ENCODE peak calls at places on chromosome 19, in four cellular contexts. One of them, this sample, is unnamed.
A peak's percentile ranks its signal among the peaks of the same experiment; 100 is the strongest.

GRCh38 chr19:18156841-18157464 is 4.0 kb downstream of the PIK3R2 start:
- DNase-seq in progenitor cell of endocrine pancreas: no peak
- DNase-seq in cardiac fibroblast: peak; percentile 95
- DNase-seq in MCF 10A: peak; percentile 97
- DNase-seq in this sample: peak; percentile 65

GRCh38 chr19:19201697-19202630 is 1.2 kb downstream of the NR2C2AP start:
- DNase-seq in MCF 10A: no peak
- DNase-seq in cardiac fibroblast: no peak
- DNase-seq in progenitor cell of endocrine pancreas: no peak
- DNase-seq in this sample: no peak

GRCh38 chr19:56404705-56405056 is 549 bp downstream of the ZNF583 start:
- DNase-seq in cardiac fibroblast: no peak
- DNase-seq in MCF 10A: no peak
- DNase-seq in progenitor cell of endocrine pancreas: no peak
- DNase-seq in this sample: no peak

GRCh38 chr19:17309962-17310461 is 649 bp downstream of the DDA1 start:
- DNase-seq in cardiac fibroblast: no peak
- DNase-seq in progenitor cell of endocrine pancreas: no peak
- DNase-seq in MCF 10A: no peak
- DNase-seq in this sample: no peak

GRCh38 chr19:49140951-49141350 is 14.2 kb downstream of the HRC start:
- DNase-seq in MCF 10A: no peak
- DNase-seq in cardiac fibroblast: no peak
- DNase-seq in progenitor cell of endocrine pancreas: no peak
- DNase-seq in this sample: no peak

GRCh38 chr19:18594096-18594823 is 5.7 kb downstream of the REX1BD start:
- DNase-seq in progenitor cell of endocrine pancreas: peak; percentile 78
- DNase-seq in MCF 10A: peak; percentile 73
- DNase-seq in cardiac fibroblast: peak; percentile 87
- DNase-seq in this sample: peak; percentile 47

GRCh38 chr19:2479556-2480194 is 3.7 kb downstream of the GADD45B start:
- DNase-seq in cardiac fibroblast: peak; percentile 45
- DNase-seq in MCF 10A: no peak
- DNase-seq in progenitor cell of endocrine pancreas: no peak
- DNase-seq in this sample: peak; percentile 15

GRCh38 chr19:32406161-32407003 is 812 bp downstream of the DPY19L3 start:
- DNase-seq in cardiac fibroblast: no peak
- DNase-seq in MCF 10A: peak; percentile 5
- DNase-seq in progenitor cell of endocrine pancreas: no peak
- DNase-seq in this sample: no peak

GRCh38 chr19:36058481-36059179 is 3.9 kb downstream of the WDR62 start:
- DNase-seq in progenitor cell of endocrine pancreas: no peak
- DNase-seq in cardiac fibroblast: no peak
- DNase-seq in MCF 10A: no peak
- DNase-seq in this sample: no peak

GRCh38 chr19:36420961-36421748 is 2.7 kb upstream of the ZFP82 start:
- DNase-seq in progenitor cell of endocrine pancreas: peak; percentile 10
- DNase-seq in MCF 10A: no peak
- DNase-seq in cardiac fibroblast: peak; percentile 37
- DNase-seq in this sample: no peak

GRCh38 chr19:32526895-32527294 is 54.1 kb upstream of the PDCD5 start:
- DNase-seq in MCF 10A: no peak
- DNase-seq in cardiac fibroblast: no peak
- DNase-seq in progenitor cell of endocrine pancreas: no peak
- DNase-seq in this sample: no peak

GRCh38 chr19:43575156-43575950 is at the start of the genes PINLYP and XRCC1:
- DNase-seq in MCF 10A: peak; percentile 99
- DNase-seq in progenitor cell of endocrine pancreas: peak; percentile 90
- DNase-seq in cardiac fibroblast: peak; percentile 99
- DNase-seq in this sample: peak; percentile 98

GRCh38 chr19:14718522-14719113 is 28.8 kb downstream of the ZNF333 start:
- DNase-seq in progenitor cell of endocrine pancreas: no peak
- DNase-seq in cardiac fibroblast: no peak
- DNase-seq in MCF 10A: peak; percentile 7
- DNase-seq in this sample: peak; percentile 0

GRCh38 chr19:49614096-49614857 is 23.3 kb downstream of the PRR12 start:
- DNase-seq in cardiac fibroblast: peak; percentile 72
- DNase-seq in progenitor cell of endocrine pancreas: no peak
- DNase-seq in MCF 10A: peak; percentile 85
- DNase-seq in this sample: peak; percentile 89

GRCh38 chr19:39127812-39128510 is 2.4 kb downstream of the PAK4 start:
- DNase-seq in MCF 10A: peak; percentile 13
- DNase-seq in cardiac fibroblast: no peak
- DNase-seq in progenitor cell of endocrine pancreas: no peak
- DNase-seq in this sample: no peak

GRCh38 chr19:2015611-2015950 is at the start of gene BTBD2:
- DNase-seq in cardiac fibroblast: peak; percentile 92
- DNase-seq in progenitor cell of endocrine pancreas: no peak
- DNase-seq in MCF 10A: peak; percentile 86
- DNase-seq in this sample: no peak

GRCh38 chr19:7149956-7150705 is 80.6 kb downstream of the ZNF557 start:
- DNase-seq in MCF 10A: no peak
- DNase-seq in progenitor cell of endocrine pancreas: no peak
- DNase-seq in cardiac fibroblast: no peak
- DNase-seq in this sample: no peak

GRCh38 chr19:917323-918151 is at the start of gene KISS1R:
- DNase-seq in cardiac fibroblast: peak; percentile 29
- DNase-seq in progenitor cell of endocrine pancreas: peak; percentile 73
- DNase-seq in MCF 10A: no peak
- DNase-seq in this sample: no peak

GRCh38 chr19:4581381-4582111 is 22.1 kb upstream of the SEMA6B start:
- DNase-seq in MCF 10A: peak; percentile 52
- DNase-seq in progenitor cell of endocrine pancreas: no peak
- DNase-seq in cardiac fibroblast: peak; percentile 67
- DNase-seq in this sample: no peak

GRCh38 chr19:4580961-4581380 is 21.5 kb upstream of the SEMA6B start:
- DNase-seq in cardiac fibroblast: no peak
- DNase-seq in progenitor cell of endocrine pancreas: no peak
- DNase-seq in MCF 10A: no peak
- DNase-seq in this sample: no peak

GRCh38 chr19:4579389-4579788 is 19.9 kb upstream of the SEMA6B start:
- DNase-seq in progenitor cell of endocrine pancreas: no peak
- DNase-seq in cardiac fibroblast: no peak
- DNase-seq in MCF 10A: no peak
- DNase-seq in this sample: no peak

GRCh38 chr19:4578552-4579248 is 19.2 kb upstream of the SEMA6B start:
- DNase-seq in cardiac fibroblast: no peak
- DNase-seq in MCF 10A: no peak
- DNase-seq in progenitor cell of endocrine pancreas: no peak
- DNase-seq in this sample: no peak

DNA sequence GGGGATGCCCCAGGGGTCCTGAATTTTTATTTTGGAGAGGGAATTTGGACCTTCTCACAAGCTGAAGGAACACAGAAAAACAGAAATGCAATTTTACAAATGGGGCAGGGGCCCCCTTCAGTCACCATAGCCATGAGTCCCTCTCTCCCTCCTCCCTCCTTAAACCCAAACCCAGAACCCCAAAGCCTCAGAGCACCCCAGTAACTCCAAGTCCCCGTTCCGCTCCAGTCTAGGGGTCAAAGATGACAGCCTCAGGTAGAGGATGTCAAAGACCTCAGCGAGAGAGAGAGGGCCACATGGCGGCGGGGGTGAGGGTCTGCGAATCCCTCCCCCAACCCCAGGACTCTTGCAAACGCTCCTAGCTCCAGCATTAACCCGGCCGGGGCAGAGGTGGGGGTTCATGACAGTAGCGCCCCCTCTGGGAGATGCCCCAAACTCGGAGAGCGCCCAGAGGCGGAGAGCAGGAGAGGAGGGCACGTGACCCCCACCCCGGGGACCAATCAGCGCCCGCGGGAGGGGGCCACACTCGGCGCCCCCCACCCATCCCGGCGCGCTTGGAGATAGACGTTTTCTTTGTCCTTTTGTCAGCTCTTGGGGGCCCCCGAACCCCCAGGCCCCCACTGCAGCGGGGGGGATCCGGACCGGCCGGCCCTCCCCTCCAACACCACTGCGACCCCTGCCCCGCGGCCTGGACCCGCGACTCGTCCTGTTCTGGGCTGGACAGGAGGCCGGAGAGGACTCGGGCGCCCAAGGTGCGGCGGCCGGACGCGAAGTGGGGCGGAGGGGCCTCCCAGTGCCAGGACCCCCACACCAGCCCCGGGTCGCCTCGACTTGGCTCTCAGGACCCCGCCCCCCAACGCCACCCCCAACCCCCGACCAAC is 20.8 kb upstream of the SEMA6B start:
- DNase-seq in MCF 10A: no peak
- DNase-seq in progenitor cell of endocrine pancreas: no peak
- DNase-seq in cardiac fibroblast: no peak
- DNase-seq in this sample: no peak
- TF ChIP-seq CTCF in MCF 10A: peak; percentile 6
- TF ChIP-seq CTCF in progenitor cell of endocrine pancreas: peak; percentile 44
- TF ChIP-seq CTCF in cardiac fibroblast: peak; percentile 14
- TF ChIP-seq CTCF in this sample: peak; percentile 45

GRCh38 chr19:40272261-40272660 is 12.9 kb downstream of the AKT2 start:
- DNase-seq in progenitor cell of endocrine pancreas: no peak
- DNase-seq in MCF 10A: no peak
- DNase-seq in cardiac fibroblast: no peak
- DNase-seq in this sample: no peak
- TF ChIP-seq CTCF in progenitor cell of endocrine pancreas: no peak
- TF ChIP-seq CTCF in MCF 10A: no peak
- TF ChIP-seq CTCF in cardiac fibroblast: no peak
- TF ChIP-seq CTCF in this sample: no peak

GRCh38 chr19:8244442-8244841 is 35.3 kb downstream of the CERS4 start:
- DNase-seq in MCF 10A: no peak
- DNase-seq in progenitor cell of endocrine pancreas: no peak
- DNase-seq in cardiac fibroblast: no peak
- DNase-seq in this sample: no peak
- TF ChIP-seq CTCF in MCF 10A: no peak
- TF ChIP-seq CTCF in progenitor cell of endocrine pancreas: no peak
- TF ChIP-seq CTCF in cardiac fibroblast: no peak
- TF ChIP-seq CTCF in this sample: no peak

DNA sequence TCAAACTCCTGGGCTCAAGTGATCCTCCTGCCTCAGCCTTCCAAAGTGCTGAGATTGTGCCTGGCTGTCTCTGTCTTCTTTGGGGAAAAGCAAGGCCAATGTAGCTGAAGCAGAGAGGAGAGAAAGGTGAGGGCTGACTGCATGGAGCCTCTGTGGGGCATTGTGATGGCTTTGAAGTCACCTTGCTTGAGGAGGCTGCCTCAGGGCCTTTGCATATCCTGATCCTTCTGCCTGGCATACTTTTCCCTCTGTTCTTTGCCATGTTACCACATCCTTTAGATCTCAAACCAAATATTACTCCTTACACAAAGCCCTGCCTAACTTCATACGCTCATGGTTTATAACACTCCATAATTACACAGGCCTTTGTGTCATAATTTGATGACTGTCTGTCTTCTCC is 9.4 kb upstream of the PPP5C start:
- DNase-seq in cardiac fibroblast: no peak
- DNase-seq in progenitor cell of endocrine pancreas: no peak
- DNase-seq in MCF 10A: no peak
- DNase-seq in this sample: no peak
- TF ChIP-seq CTCF in cardiac fibroblast: no peak
- TF ChIP-seq CTCF in progenitor cell of endocrine pancreas: no peak
- TF ChIP-seq CTCF in MCF 10A: no peak
- TF ChIP-seq CTCF in this sample: no peak

GRCh38 chr19:51394045-51394836 is 3.9 kb upstream of the C19orf84 start:
- DNase-seq in cardiac fibroblast: peak; percentile 99
- DNase-seq in progenitor cell of endocrine pancreas: peak; percentile 83
- DNase-seq in MCF 10A: peak; percentile 100
- DNase-seq in this sample: peak; percentile 99
- TF ChIP-seq CTCF in cardiac fibroblast: peak; percentile 2
- TF ChIP-seq CTCF in progenitor cell of endocrine pancreas: no peak
- TF ChIP-seq CTCF in MCF 10A: no peak
- TF ChIP-seq CTCF in this sample: no peak

GRCh38 chr19:53910170-53910518 is 1.1 kb downstream of the CACNG7 start:
- DNase-seq in progenitor cell of endocrine pancreas: no peak
- DNase-seq in MCF 10A: no peak
- DNase-seq in cardiac fibroblast: peak; percentile 31
- DNase-seq in this sample: no peak

GRCh38 chr19:53915000-53915399 is 5.9 kb downstream of the CACNG7 start:
- DNase-seq in cardiac fibroblast: no peak
- DNase-seq in MCF 10A: no peak
- DNase-seq in progenitor cell of endocrine pancreas: no peak
- DNase-seq in this sample: no peak

GRCh38 chr19:53916004-53916403 is 6.9 kb downstream of the CACNG7 start:
- DNase-seq in cardiac fibroblast: no peak
- DNase-seq in MCF 10A: no peak
- DNase-seq in progenitor cell of endocrine pancreas: no peak
- DNase-seq in this sample: no peak

GRCh38 chr19:53909471-53910169 is 542 bp downstream of the CACNG7 start:
- DNase-seq in progenitor cell of endocrine pancreas: no peak
- DNase-seq in cardiac fibroblast: no peak
- DNase-seq in MCF 10A: no peak
- DNase-seq in this sample: no peak

DNA sequence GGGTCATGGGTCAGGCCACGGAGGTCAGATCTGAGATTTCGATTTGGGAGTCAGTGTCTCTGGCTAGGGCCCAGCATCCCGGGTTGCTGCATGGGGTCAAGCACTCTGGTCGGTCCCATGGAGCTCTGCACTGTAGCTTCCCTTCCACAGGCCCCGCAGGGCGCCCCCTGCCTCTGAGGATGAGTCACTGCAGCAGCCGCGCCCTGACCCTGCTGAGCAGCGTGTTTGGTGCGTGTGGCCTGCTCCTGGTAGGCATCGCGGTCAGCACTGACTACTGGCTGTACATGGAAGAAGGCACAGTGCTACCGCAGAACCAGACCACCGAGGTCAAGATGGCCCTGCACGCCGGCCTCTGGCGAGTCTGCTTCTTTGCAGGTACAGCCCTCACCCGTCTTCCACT is 3.6 kb downstream of the CACNG7 start:
- DNase-seq in cardiac fibroblast: no peak
- DNase-seq in progenitor cell of endocrine pancreas: no peak
- DNase-seq in MCF 10A: no peak
- DNase-seq in this sample: no peak
- TF ChIP-seq CTCF in cardiac fibroblast: peak; percentile 32
- TF ChIP-seq CTCF in progenitor cell of endocrine pancreas: peak; percentile 45
- TF ChIP-seq CTCF in MCF 10A: peak; percentile 21
- TF ChIP-seq CTCF in this sample: peak; percentile 55

GRCh38 chr19:41172297-41173164 is 20.5 kb upstream of the CYP2S1 start:
- DNase-seq in progenitor cell of endocrine pancreas: no peak
- DNase-seq in MCF 10A: no peak
- DNase-seq in cardiac fibroblast: no peak
- DNase-seq in this sample: no peak
- TF ChIP-seq CTCF in progenitor cell of endocrine pancreas: peak; percentile 11
- TF ChIP-seq CTCF in MCF 10A: no peak
- TF ChIP-seq CTCF in cardiac fibroblast: no peak
- TF ChIP-seq CTCF in this sample: no peak

DNA sequence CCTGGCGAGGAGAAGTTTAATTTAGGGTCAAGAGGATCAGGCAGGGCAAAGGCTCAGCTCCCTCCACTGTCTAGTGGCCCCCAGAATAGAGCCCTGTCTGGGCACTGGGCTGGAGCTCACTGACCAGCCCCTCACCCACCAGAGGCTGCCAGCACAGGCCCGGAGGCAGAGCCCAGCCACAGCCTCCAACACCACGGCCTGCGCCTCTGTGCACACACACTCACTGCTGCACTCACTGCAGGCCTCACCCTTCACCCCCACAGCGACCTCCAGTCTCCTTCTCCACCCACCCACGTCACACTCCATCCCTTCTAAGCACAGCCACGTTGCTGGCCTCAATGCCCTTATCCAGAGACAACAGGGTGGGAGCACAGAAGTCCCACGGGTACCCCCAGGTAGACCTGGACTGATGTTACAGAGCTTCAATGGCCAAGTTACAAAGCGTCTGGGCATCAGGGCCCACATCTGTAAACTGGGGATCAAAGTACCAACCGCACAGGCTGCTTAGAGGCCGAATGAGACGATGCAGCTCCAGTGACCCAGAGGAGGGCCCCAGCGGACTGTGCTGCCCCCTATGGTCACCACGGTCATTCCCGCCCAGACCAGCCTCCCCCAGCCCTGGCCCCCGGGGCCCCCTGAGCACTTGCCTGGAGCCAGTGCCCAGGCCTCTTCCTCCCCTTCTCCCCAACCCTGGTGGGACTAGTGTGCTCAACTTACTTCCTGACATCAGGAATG is 4.5 kb upstream of the PRKD2 start:
- DNase-seq in progenitor cell of endocrine pancreas: no peak
- DNase-seq in cardiac fibroblast: no peak
- DNase-seq in MCF 10A: no peak
- DNase-seq in this sample: no peak
- TF ChIP-seq CTCF in progenitor cell of endocrine pancreas: peak; percentile 30
- TF ChIP-seq CTCF in cardiac fibroblast: peak; percentile 1
- TF ChIP-seq CTCF in MCF 10A: no peak
- TF ChIP-seq CTCF in this sample: peak; percentile 43